ENCODE peak calls at places on chromosomes 2 and 18, in five cellular contexts. One of them, this sample, is unnamed.

GRCh38 chr18:12754511-12754910 is 51.7 kb downstream of the PSMG2 start:
- DNase-seq in astrocyte of the spinal cord: no peak
- DNase-seq in mesothelial cell of epicardium: no peak
- DNase-seq in iris pigment epithelial cell: no peak
- DNase-seq in cerebellum: no peak
- DNase-seq in this sample: no peak

GRCh38 chr2:236617796-236618195 is 48.2 kb downstream of the ACKR3 start:
- DNase-seq in mesothelial cell of epicardium: no peak
- DNase-seq in cerebellum: no peak
- DNase-seq in astrocyte of the spinal cord: no peak
- DNase-seq in iris pigment epithelial cell: no peak
- DNase-seq in this sample: no peak

GRCh38 chr2:160429248-160430000 is 64.2 kb downstream of the RBMS1 start:
- DNase-seq in cerebellum: no peak
- DNase-seq in iris pigment epithelial cell: peak; percentile 76
- DNase-seq in astrocyte of the spinal cord: peak; percentile 80
- DNase-seq in mesothelial cell of epicardium: no peak
- DNase-seq in this sample: peak; percentile 75

GRCh38 chr2:188765522-188765921 is 208.7 kb upstream of the COL3A1 start:
- DNase-seq in cerebellum: no peak
- DNase-seq in astrocyte of the spinal cord: peak; percentile 25
- DNase-seq in mesothelial cell of epicardium: no peak
- DNase-seq in iris pigment epithelial cell: peak; percentile 49
- DNase-seq in this sample: peak; percentile 12

GRCh38 chr2:13996527-13996926 is 636.0 kb upstream of the LRATD1 start:
- DNase-seq in iris pigment epithelial cell: no peak
- DNase-seq in cerebellum: no peak
- DNase-seq in mesothelial cell of epicardium: no peak
- DNase-seq in astrocyte of the spinal cord: no peak
- DNase-seq in this sample: no peak

GRCh38 chr2:210399440-210400041 is 77.0 kb downstream of the LANCL1 start:
- DNase-seq in cerebellum: peak; percentile 1
- DNase-seq in mesothelial cell of epicardium: no peak
- DNase-seq in astrocyte of the spinal cord: peak; percentile 42
- DNase-seq in iris pigment epithelial cell: peak; percentile 17
- DNase-seq in this sample: peak; percentile 7

GRCh38 chr18:75244336-75244735 is 33.7 kb downstream of the TSHZ1 start:
- DNase-seq in iris pigment epithelial cell: no peak
- DNase-seq in astrocyte of the spinal cord: peak; percentile 12
- DNase-seq in mesothelial cell of epicardium: no peak
- DNase-seq in cerebellum: peak; percentile 85
- DNase-seq in this sample: no peak

GRCh38 chr2:240689975-240690374 is 1.7 kb upstream of the AQP12A start:
- DNase-seq in cerebellum: no peak
- DNase-seq in iris pigment epithelial cell: no peak
- DNase-seq in mesothelial cell of epicardium: no peak
- DNase-seq in astrocyte of the spinal cord: no peak
- DNase-seq in this sample: no peak

GRCh38 chr2:162490052-162490717 is 146.3 kb downstream of the GCA start:
- DNase-seq in mesothelial cell of epicardium: no peak
- DNase-seq in astrocyte of the spinal cord: no peak
- DNase-seq in iris pigment epithelial cell: no peak
- DNase-seq in cerebellum: no peak
- DNase-seq in this sample: peak; percentile 4